ENCODE peak calls at places on chromosomes 7 and 10, in seven cellular contexts. One of them, this sample, is unnamed.

GRCh38 chr10:6748029-6748428 is 168.0 kb upstream of the PRKCQ start:
- DNase-seq in naive thymus-derived CD8-positive, alpha-beta T cell: no peak
- DNase-seq in aorta: no peak
- DNase-seq in activated CD4-positive, alpha-beta T cell treated with anti-CD3 and anti-CD28 coated beads, Interleukin-2, amount 50 U/mL, for 1 hour: no peak
- DNase-seq in posterior cingulate gyrus: no peak
- DNase-seq in ovary: no peak
- DNase-seq in memory B cell: no peak
- DNase-seq in this sample: no peak

GRCh38 chr7:66641526-66641871 is 12.8 kb downstream of the KCTD7 start:
- DNase-seq in naive thymus-derived CD8-positive, alpha-beta T cell: no peak
- DNase-seq in aorta: no peak
- DNase-seq in activated CD4-positive, alpha-beta T cell treated with anti-CD3 and anti-CD28 coated beads, Interleukin-2, amount 50 U/mL, for 1 hour: no peak
- DNase-seq in posterior cingulate gyrus: no peak
- DNase-seq in ovary: no peak
- DNase-seq in memory B cell: no peak
- DNase-seq in this sample: no peak

GRCh38 chr7:66095010-66095409 is 19.4 kb downstream of the ASL start:
- DNase-seq in naive thymus-derived CD8-positive, alpha-beta T cell: no peak
- DNase-seq in aorta: no peak
- DNase-seq in activated CD4-positive, alpha-beta T cell treated with anti-CD3 and anti-CD28 coated beads, Interleukin-2, amount 50 U/mL, for 1 hour: no peak
- DNase-seq in posterior cingulate gyrus: no peak
- DNase-seq in ovary: no peak
- DNase-seq in memory B cell: no peak
- DNase-seq in this sample: no peak

GRCh38 chr7:111076205-111076604 is 14.7 kb upstream of the LRRN3 start:
- DNase-seq in naive thymus-derived CD8-positive, alpha-beta T cell: no peak
- DNase-seq in aorta: no peak
- DNase-seq in activated CD4-positive, alpha-beta T cell treated with anti-CD3 and anti-CD28 coated beads, Interleukin-2, amount 50 U/mL, for 1 hour: no peak
- DNase-seq in posterior cingulate gyrus: no peak
- DNase-seq in ovary: no peak
- DNase-seq in memory B cell: no peak
- DNase-seq in this sample: no peak

GRCh38 chr10:78957471-78958039 is 111.2 kb upstream of the ZMIZ1 start:
- DNase-seq in naive thymus-derived CD8-positive, alpha-beta T cell: no peak
- DNase-seq in aorta: no peak
- DNase-seq in activated CD4-positive, alpha-beta T cell treated with anti-CD3 and anti-CD28 coated beads, Interleukin-2, amount 50 U/mL, for 1 hour: no peak
- DNase-seq in posterior cingulate gyrus: no peak
- DNase-seq in ovary: no peak
- DNase-seq in memory B cell: no peak
- DNase-seq in this sample: no peak

GRCh38 chr7:7157177-7157886 is 25.0 kb upstream of the C1GALT1 start:
- DNase-seq in naive thymus-derived CD8-positive, alpha-beta T cell: peak
- DNase-seq in aorta: peak
- DNase-seq in activated CD4-positive, alpha-beta T cell treated with anti-CD3 and anti-CD28 coated beads, Interleukin-2, amount 50 U/mL, for 1 hour: peak
- DNase-seq in posterior cingulate gyrus: no peak
- DNase-seq in ovary: no peak
- DNase-seq in memory B cell: peak
- DNase-seq in this sample: no peak

GRCh38 chr10:31768467-31768866 is 160.2 kb downstream of the ARHGAP12 start:
- DNase-seq in naive thymus-derived CD8-positive, alpha-beta T cell: no peak
- DNase-seq in aorta: no peak
- DNase-seq in activated CD4-positive, alpha-beta T cell treated with anti-CD3 and anti-CD28 coated beads, Interleukin-2, amount 50 U/mL, for 1 hour: no peak
- DNase-seq in posterior cingulate gyrus: no peak
- DNase-seq in ovary: no peak
- DNase-seq in memory B cell: no peak
- DNase-seq in this sample: no peak

GRCh38 chr10:13969118-13969791 is 361.5 kb downstream of the FRMD4A start:
- DNase-seq in naive thymus-derived CD8-positive, alpha-beta T cell: no peak
- DNase-seq in aorta: no peak
- DNase-seq in activated CD4-positive, alpha-beta T cell treated with anti-CD3 and anti-CD28 coated beads, Interleukin-2, amount 50 U/mL, for 1 hour: no peak
- DNase-seq in posterior cingulate gyrus: no peak
- DNase-seq in ovary: no peak
- DNase-seq in memory B cell: no peak
- DNase-seq in this sample: no peak

GRCh38 chr10:132187421-132188138 is 832 bp downstream of the DPYSL4 start:
- DNase-seq in naive thymus-derived CD8-positive, alpha-beta T cell: no peak
- DNase-seq in aorta: no peak
- DNase-seq in activated CD4-positive, alpha-beta T cell treated with anti-CD3 and anti-CD28 coated beads, Interleukin-2, amount 50 U/mL, for 1 hour: no peak
- DNase-seq in posterior cingulate gyrus: no peak
- DNase-seq in ovary: no peak
- DNase-seq in memory B cell: no peak
- DNase-seq in this sample: peak

GRCh38 chr7:46900312-46901263 is 681.3 kb downstream of the TNS3 start:
- DNase-seq in naive thymus-derived CD8-positive, alpha-beta T cell: no peak
- DNase-seq in aorta: no peak
- DNase-seq in activated CD4-positive, alpha-beta T cell treated with anti-CD3 and anti-CD28 coated beads, Interleukin-2, amount 50 U/mL, for 1 hour: no peak
- DNase-seq in posterior cingulate gyrus: no peak
- DNase-seq in ovary: no peak
- DNase-seq in memory B cell: no peak
- DNase-seq in this sample: peak

GRCh38 chr10:43044444-43045245 is 32.2 kb upstream of the RET start:
- DNase-seq in naive thymus-derived CD8-positive, alpha-beta T cell: no peak
- DNase-seq in aorta: peak
- DNase-seq in activated CD4-positive, alpha-beta T cell treated with anti-CD3 and anti-CD28 coated beads, Interleukin-2, amount 50 U/mL, for 1 hour: no peak
- DNase-seq in posterior cingulate gyrus: peak
- DNase-seq in ovary: peak
- DNase-seq in memory B cell: no peak
- DNase-seq in this sample: no peak

GRCh38 chr10:114103286-114103685 is 59.6 kb downstream of the ADRB1 start:
- DNase-seq in naive thymus-derived CD8-positive, alpha-beta T cell: no peak
- DNase-seq in aorta: no peak
- DNase-seq in activated CD4-positive, alpha-beta T cell treated with anti-CD3 and anti-CD28 coated beads, Interleukin-2, amount 50 U/mL, for 1 hour: no peak
- DNase-seq in posterior cingulate gyrus: no peak
- DNase-seq in ovary: no peak
- DNase-seq in memory B cell: no peak
- DNase-seq in this sample: no peak

GRCh38 chr10:89522463-89522862 is 12.9 kb downstream of the SLC16A12 start:
- DNase-seq in naive thymus-derived CD8-positive, alpha-beta T cell: no peak
- DNase-seq in aorta: no peak
- DNase-seq in activated CD4-positive, alpha-beta T cell treated with anti-CD3 and anti-CD28 coated beads, Interleukin-2, amount 50 U/mL, for 1 hour: no peak
- DNase-seq in posterior cingulate gyrus: no peak
- DNase-seq in ovary: no peak
- DNase-seq in memory B cell: no peak
- DNase-seq in this sample: no peak

GRCh38 chr10:52423369-52423768 is 109.3 kb downstream of the DKK1 start:
- DNase-seq in naive thymus-derived CD8-positive, alpha-beta T cell: no peak
- DNase-seq in aorta: no peak
- DNase-seq in activated CD4-positive, alpha-beta T cell treated with anti-CD3 and anti-CD28 coated beads, Interleukin-2, amount 50 U/mL, for 1 hour: no peak
- DNase-seq in posterior cingulate gyrus: no peak
- DNase-seq in ovary: no peak
- DNase-seq in memory B cell: no peak
- DNase-seq in this sample: no peak

GRCh38 chr10:33559105-33559504 is 224.6 kb upstream of the NRP1 start:
- DNase-seq in naive thymus-derived CD8-positive, alpha-beta T cell: no peak
- DNase-seq in aorta: no peak
- DNase-seq in activated CD4-positive, alpha-beta T cell treated with anti-CD3 and anti-CD28 coated beads, Interleukin-2, amount 50 U/mL, for 1 hour: no peak
- DNase-seq in posterior cingulate gyrus: no peak
- DNase-seq in ovary: no peak
- DNase-seq in memory B cell: no peak
- DNase-seq in this sample: no peak

GRCh38 chr7:143248781-143249354 is 14.4 kb upstream of the GSTK1 start:
- DNase-seq in naive thymus-derived CD8-positive, alpha-beta T cell: no peak
- DNase-seq in aorta: no peak
- DNase-seq in activated CD4-positive, alpha-beta T cell treated with anti-CD3 and anti-CD28 coated beads, Interleukin-2, amount 50 U/mL, for 1 hour: no peak
- DNase-seq in posterior cingulate gyrus: no peak
- DNase-seq in ovary: no peak
- DNase-seq in memory B cell: no peak
- DNase-seq in this sample: no peak

GRCh38 chr7:93736970-93737369 is 153.6 kb downstream of the TFPI2 start:
- DNase-seq in naive thymus-derived CD8-positive, alpha-beta T cell: no peak
- DNase-seq in aorta: no peak
- DNase-seq in activated CD4-positive, alpha-beta T cell treated with anti-CD3 and anti-CD28 coated beads, Interleukin-2, amount 50 U/mL, for 1 hour: no peak
- DNase-seq in posterior cingulate gyrus: no peak
- DNase-seq in ovary: no peak
- DNase-seq in memory B cell: no peak
- DNase-seq in this sample: no peak

This sample was measured in Right ventricle myocardium inferior.